ENCODE peak calls at places on chromosomes 4 and X, in six cellular contexts. F is astrocyte, H is HFF-Myc, C is A549, X is Caco-2, T is WTC11. J is an unnamed sample.

GRCh38 chr4:3484057-3484973 is 21.2 kb downstream of the DOK7 start:
- DNase-seq in T (no peak), X (peak), C (peak), F (no peak), H (no peak), J (no peak)

GRCh38 chrX:113001836-113002235 is 161.2 kb upstream of the AMOT start:
- DNase-seq in T (no peak), C (peak), H (no peak), F (no peak), X (no peak), J (no peak)

GRCh38 chrX:78886550-78886949 is 58.6 kb upstream of the P2RY10 start:
- DNase-seq in X (no peak), C (peak), T (no peak), H (no peak), F (no peak), J (no peak)

GRCh38 chr4:108596389-108596788 is 24.0 kb upstream of the RPL34 start:
- DNase-seq in T (no peak), F (peak), C (no peak), X (no peak), H (no peak), J (no peak)

GRCh38 chr4:123232439-123232838 is 164.2 kb upstream of the SPRY1 start:
- DNase-seq in H (no peak), T (no peak), X (no peak), C (no peak), F (peak), J (no peak)

GRCh38 chr4:177596035-177596434 is 153.8 kb upstream of the AGA start:
- DNase-seq in C (peak), H (peak), T (peak), F (peak), X (no peak), J (no peak)

GRCh38 chr4:12499693-12500092 is 984.4 kb downstream of the RAB28 start:
- DNase-seq in T (no peak), C (no peak), X (peak), F (no peak), H (no peak), J (no peak)

GRCh38 chrX:22559506-22559905 is 286.8 kb downstream of the CBLL2 start:
- DNase-seq in H (no peak), X (no peak), C (no peak), F (peak), T (no peak), J (no peak)

GRCh38 chr4:156377036-156377700 is 423.5 kb upstream of the CTSO start:
- DNase-seq in F (peak), X (no peak), T (no peak), H (peak), C (no peak), J (no peak)

GRCh38 chr4:6270691-6271121 is 1.1 kb downstream of the WFS1 start:
- DNase-seq in F (no peak), H (no peak), X (no peak), T (no peak), C (no peak), J (no peak)

GRCh38 chr4:100742045-100742444 is 224.2 kb upstream of the EMCN start:
- DNase-seq in T (no peak), X (no peak), C (peak), F (peak), H (no peak), J (no peak)

GRCh38 chr4:751676-752075 is 46.0 kb downstream of the PCGF3 start:
- DNase-seq in H (no peak), C (no peak), X (no peak), T (no peak), F (peak), J (no peak)

GRCh38 chr4:98522603-98523395 is 135.6 kb downstream of the TSPAN5 start:
- DNase-seq in X (no peak), C (peak), T (no peak), H (peak), F (peak), J (no peak)

GRCh38 chr4:163071308-163071707 is 95.4 kb downstream of the NAF1 start:
- DNase-seq in X (no peak), H (no peak), T (no peak), C (no peak), F (no peak), J (no peak)

GRCh38 chr4:113610542-113610941 is 151.0 kb downstream of the CAMK2D start:
- DNase-seq in H (no peak), C (no peak), X (no peak), T (no peak), F (no peak), J (no peak)

GRCh38 chr4:138500869-138501268 is 258.7 kb upstream of the SLC7A11 start:
- DNase-seq in H (no peak), T (no peak), X (no peak), F (no peak), C (no peak), J (no peak)

GRCh38 chr4:113869743-113870375 is 108.3 kb upstream of the CAMK2D start:
- DNase-seq in H (no peak), C (no peak), T (no peak), X (no peak), F (peak), J (no peak)

GRCh38 chr4:20881658-20882057 is 181.4 kb downstream of the PACRGL start:
- DNase-seq in C (no peak), F (no peak), H (no peak), X (no peak), T (no peak), J (no peak)

GRCh38 chr4:107115185-107115847 is 79.2 kb upstream of the DKK2 start:
- DNase-seq in H (no peak), F (peak), X (no peak), C (no peak), T (no peak), J (no peak)

GRCh38 chr4:155249036-155249566 is 40.7 kb downstream of the NPY2R start:
- DNase-seq in F (no peak), T (no peak), H (no peak), C (no peak), X (no peak), J (no peak)

GRCh38 chrX:123884809-123885408 is 25.1 kb downstream of the XIAP start:
- DNase-seq in T (no peak), F (peak), C (peak), H (no peak), X (no peak), J (peak)

GRCh38 chrX:79270401-79270800 is 96.7 kb downstream of the ITM2A start:
- DNase-seq in C (peak), T (peak), F (no peak), H (no peak), X (no peak), J (no peak)

GRCh38 chrX:134664202-134664601 is 5.9 kb upstream of the PLAC1 start:
- DNase-seq in F (no peak), C (no peak), H (no peak), X (no peak), T (no peak), J (no peak)

GRCh38 chr4:120692964-120693363 is 229.6 kb downstream of the PRDM5 start:
- DNase-seq in T (no peak), X (peak), F (peak), H (peak), C (peak), J (no peak)

GRCh38 chr4:74378573-74378972 is 13.6 kb downstream of the EREG start:
- DNase-seq in H (no peak), F (peak), T (no peak), C (no peak), X (no peak), J (no peak)

GRCh38 chrX:110056419-110056818 is 53.5 kb downstream of the TMEM164 start:
- DNase-seq in C (no peak), T (no peak), F (no peak), X (no peak), H (no peak), J (no peak)

GRCh38 chr4:41009411-41009810 is 204.9 kb downstream of the APBB2 start:
- DNase-seq in X (no peak), F (peak), T (no peak), C (peak), H (no peak), J (no peak)

GRCh38 chrX:100928660-100929613 is at the start of gene XKRX:
- DNase-seq in T (peak), F (peak), X (peak), H (no peak), C (peak), J (peak)

GRCh38 chrX:48917139-48917980 is 1.5 kb downstream of the PIM2 start:
- DNase-seq in F (peak), H (peak), X (peak), T (peak), C (peak), J (peak)

GRCh38 chrX:97315939-97316338 is 432.2 kb downstream of the RPA4 start:
- DNase-seq in F (no peak), H (no peak), C (peak), T (peak), X (no peak), J (no peak)

GRCh38 chr4:184066584-184067300 is 150.9 kb downstream of the ENPP6 start:
- DNase-seq in X (no peak), T (no peak), F (no peak), C (no peak), H (no peak), J (no peak)

GRCh38 chr4:159292137-159292896 is 189.4 kb downstream of the RAPGEF2 start:
- DNase-seq in F (no peak), X (no peak), C (no peak), H (no peak), T (peak), J (no peak)

GRCh38 chr4:155960522-155960921 is 6.9 kb upstream of the CTSO start:
- DNase-seq in F (peak), H (no peak), C (no peak), T (no peak), X (no peak), J (no peak)

GRCh38 chrX:132737743-132738142 is 220.7 kb downstream of the HS6ST2 start:
- DNase-seq in X (no peak), C (no peak), T (no peak), H (no peak), F (no peak), J (no peak)

GRCh38 chrX:48786341-48786800 is at the start of gene GATA1:
- DNase-seq in H (no peak), F (no peak), X (no peak), T (no peak), C (no peak), J (no peak)

GRCh38 chrX:68646421-68646820 is 1.0 kb upstream of the STARD8 start:
- DNase-seq in X (no peak), C (no peak), T (no peak), H (no peak), F (no peak), J (no peak)

GRCh38 chrX:68652327-68652930 is 5.0 kb downstream of the STARD8 start:
- DNase-seq in X (no peak), T (no peak), H (no peak), C (peak), F (peak), J (no peak)

GRCh38 chrX:68650491-68650890 is 3.0 kb downstream of the STARD8 start:
- DNase-seq in F (peak), X (no peak), T (no peak), C (no peak), H (no peak), J (no peak)

GRCh38 chrX:68648960-68649359 is 1.5 kb downstream of the STARD8 start:
- DNase-seq in C (peak), H (no peak), T (peak), X (no peak), F (peak), J (no peak)

DNA sequence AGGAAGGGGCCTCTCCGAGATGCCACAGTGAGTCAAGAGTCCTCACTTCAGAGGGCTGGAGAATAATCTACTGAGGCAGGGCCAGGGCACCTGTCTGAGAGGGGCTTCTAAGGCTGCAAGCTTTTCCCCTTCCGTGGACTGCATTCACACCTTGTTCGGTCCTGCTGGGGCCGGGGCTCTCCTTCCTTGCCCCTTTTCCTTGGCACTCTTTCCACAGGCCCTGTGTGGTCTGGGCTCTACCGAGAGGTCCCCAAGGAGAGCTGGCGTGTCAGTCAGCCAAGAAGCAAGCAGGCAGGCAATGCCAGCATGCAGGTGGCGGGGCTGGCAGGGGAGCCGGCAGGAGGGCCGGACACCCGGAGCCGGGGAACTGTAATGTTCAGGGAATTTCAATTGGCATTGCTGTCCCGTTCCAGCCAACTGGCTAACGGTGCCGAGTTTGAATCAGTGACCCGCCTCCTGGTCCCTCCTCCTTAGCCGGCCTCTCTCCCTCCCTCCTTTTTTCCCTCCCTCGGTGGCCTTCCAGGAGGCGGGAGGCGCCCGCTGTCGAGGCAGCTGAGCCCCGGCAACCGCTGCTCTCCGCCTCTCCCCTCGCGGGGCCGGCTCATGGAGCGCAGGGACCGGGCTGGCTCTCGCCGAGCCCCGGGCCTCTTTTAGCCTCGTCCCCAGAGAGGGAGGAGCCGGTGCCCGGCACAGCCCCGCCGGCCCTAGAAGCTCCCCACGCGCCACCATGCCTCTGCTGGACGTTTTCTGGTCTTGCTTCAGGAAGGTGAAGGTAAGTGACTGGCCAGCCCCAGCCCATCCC is at the start of gene STARD8:
- DNase-seq in C (peak), H (no peak), X (peak), T (peak), F (peak), J (peak)
- TF ChIP-seq CTCF in C (no peak), H (no peak), X (no peak), T (no peak), F (no peak), J (no peak)

DNA sequence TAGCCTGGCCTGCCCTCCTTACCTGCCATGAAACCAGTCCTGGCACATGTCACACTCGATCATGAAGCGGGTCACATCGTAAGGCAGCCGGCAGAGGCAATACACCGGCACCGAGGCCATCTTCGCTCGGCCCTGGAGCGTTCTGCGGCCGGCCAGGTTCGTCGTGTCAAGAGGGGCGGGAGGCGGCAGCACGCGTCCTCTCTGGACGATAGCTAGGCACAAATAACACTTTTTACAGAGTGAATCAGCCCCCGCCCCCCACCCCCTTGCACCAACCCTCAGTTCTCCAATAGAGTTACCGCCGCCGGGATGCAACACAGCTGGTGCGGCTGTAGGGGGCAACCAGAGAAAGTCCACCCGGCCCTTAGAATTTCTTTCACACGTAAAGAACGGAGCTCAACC is 1.7 kb downstream of the PHF8 start:
- DNase-seq in X (peak), C (peak), H (no peak), F (peak), T (peak), J (peak)
- TF ChIP-seq CTCF in X (no peak), C (no peak), H (no peak), F (no peak), T (no peak), J (peak)

GRCh38 chrX:37847733-37848197 is 394 bp upstream of the DYNLT3 start:
- DNase-seq in X (no peak), C (no peak), T (no peak), F (no peak), H (no peak), J (no peak)
- TF ChIP-seq CTCF in X (no peak), C (no peak), T (no peak), F (no peak), H (no peak), J (no peak)

GRCh38 chr4:176538217-176538925 is 218.6 kb downstream of the SPCS3 start:
- DNase-seq in C (peak), X (no peak), F (peak), T (no peak), H (peak), J (no peak)

GRCh38 chr4:176539091-176539784 is 219.5 kb downstream of the SPCS3 start:
- DNase-seq in T (no peak), F (no peak), C (no peak), H (no peak), X (no peak), J (no peak)

GRCh38 chr4:176540814-176541213 is 221.0 kb downstream of the SPCS3 start:
- DNase-seq in T (no peak), C (no peak), H (no peak), F (peak), X (no peak), J (no peak)

GRCh38 chr4:176534566-176534965 is 214.8 kb downstream of the SPCS3 start:
- DNase-seq in F (peak), C (peak), H (peak), X (no peak), T (no peak), J (no peak)

GRCh38 chr4:176539785-176540175 is 220.0 kb downstream of the SPCS3 start:
- DNase-seq in T (no peak), F (peak), C (no peak), H (no peak), X (no peak), J (no peak)
- TF ChIP-seq CTCF in T (no peak), F (no peak), C (no peak), H (no peak), X (no peak), J (no peak)

GRCh38 chr4:37879365-37879764 is 11.5 kb upstream of the TBC1D1 start:
- DNase-seq in C (no peak), F (no peak), T (no peak), X (no peak), H (no peak), J (no peak)

GRCh38 chr4:37884855-37885487 is 5.9 kb upstream of the TBC1D1 start:
- DNase-seq in C (no peak), X (no peak), F (no peak), H (no peak), T (no peak), J (no peak)

GRCh38 chr4:37885496-37885895 is 5.4 kb upstream of the TBC1D1 start:
- DNase-seq in F (peak), T (no peak), X (no peak), C (no peak), H (no peak), J (no peak)

DNA sequence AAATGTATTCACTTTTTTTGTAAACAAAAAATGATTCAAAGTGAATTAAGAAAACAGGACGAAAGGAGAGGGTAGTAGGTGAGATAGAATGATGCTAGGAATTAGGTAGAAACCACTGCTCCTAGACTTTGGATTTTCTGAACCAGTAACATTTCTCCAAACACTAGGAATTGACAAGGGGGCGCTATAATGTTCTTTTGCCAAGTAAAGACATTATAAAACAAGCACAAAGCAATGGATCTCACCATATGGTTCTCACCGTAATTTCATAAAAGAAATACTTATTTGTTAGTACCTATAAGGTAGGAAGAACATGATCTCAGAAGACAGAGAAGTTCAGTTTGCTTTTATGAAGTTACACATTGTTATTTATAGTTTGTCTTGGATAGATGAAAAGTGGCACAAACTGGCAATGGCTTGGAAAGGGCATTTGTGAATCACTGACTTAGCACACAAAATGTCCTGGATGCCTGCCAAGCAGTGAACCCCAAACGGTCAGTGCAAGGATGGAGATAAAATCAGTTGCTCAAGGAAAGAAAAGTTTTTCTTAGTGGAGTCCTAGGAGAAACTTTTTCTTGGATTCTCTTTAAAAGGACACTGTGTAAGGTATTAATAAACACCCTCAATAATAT is 8.1 kb upstream of the TBC1D1 start:
- DNase-seq in F (no peak), C (peak), T (no peak), H (no peak), X (no peak), J (no peak)
- TF ChIP-seq CTCF in F (no peak), C (no peak), T (no peak), H (no peak), X (peak), J (no peak)

GRCh38 chr4:84683065-84683464 is 100.1 kb downstream of the CDS1 start:
- DNase-seq in X (no peak), H (no peak), C (no peak), T (no peak), F (no peak), J (no peak)

GRCh38 chr4:84683486-84683885 is 100.6 kb downstream of the CDS1 start:
- DNase-seq in T (no peak), F (no peak), X (no peak), C (no peak), H (no peak), J (no peak)

GRCh38 chr4:84678976-84679744 is 96.2 kb downstream of the CDS1 start:
- DNase-seq in H (no peak), T (no peak), F (no peak), C (no peak), X (no peak), J (no peak)

GRCh38 chr4:84680956-84681355 is 98.0 kb downstream of the CDS1 start:
- DNase-seq in F (no peak), X (no peak), C (no peak), H (no peak), T (no peak), J (no peak)

DNA sequence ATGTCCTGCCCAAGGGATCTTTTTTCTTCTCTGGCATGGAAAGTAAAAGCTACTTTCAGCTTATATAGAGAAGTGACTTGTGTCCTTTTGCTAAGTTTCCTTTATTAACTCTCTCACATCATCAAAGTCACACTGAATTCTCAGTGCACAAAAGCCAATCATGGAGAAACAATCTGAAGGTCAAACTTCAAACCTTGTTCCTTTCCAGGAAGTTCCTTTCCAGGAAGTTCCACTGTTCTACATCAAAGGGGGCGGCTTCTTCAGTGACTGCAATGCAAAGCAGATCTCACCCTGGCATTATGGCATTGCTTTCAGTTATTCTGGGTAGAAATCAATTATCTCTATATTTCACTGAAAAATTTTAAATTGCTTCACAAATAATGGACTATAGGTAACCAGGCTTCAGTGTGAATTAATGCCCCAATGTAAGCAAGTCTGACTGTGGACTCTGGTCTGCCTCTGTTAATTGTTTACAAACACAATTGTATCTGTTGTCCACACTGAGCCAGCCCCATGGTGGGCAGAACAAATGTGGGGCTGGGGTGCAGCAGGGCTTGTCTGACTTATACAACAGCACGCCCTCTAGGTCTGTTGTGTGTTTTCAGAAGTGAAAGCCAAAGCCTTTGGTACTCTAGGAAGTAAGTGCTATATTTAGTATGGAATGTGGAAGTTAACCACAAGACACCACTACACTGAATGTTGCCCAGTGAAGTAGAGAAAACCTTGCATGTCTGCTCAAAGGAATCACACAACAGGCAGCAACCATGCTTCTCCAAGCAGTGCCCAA is 98.8 kb downstream of the CDS1 start:
- DNase-seq in C (no peak), H (peak), T (no peak), F (peak), X (no peak), J (no peak)
- TF ChIP-seq CTCF in C (no peak), H (no peak), T (no peak), F (peak), X (no peak), J (no peak)

J was measured in neural crest cell.